ENCODE peak calls at places on chromosomes 3 and 15, in seven cellular contexts. X is ACHN; G is thoracic aorta; P is T-helper 1 cell; A is stimulated activated naive CD4-positive, alpha-beta T cell; W is WERI-Rb-1; Q is endodermal cell. V is an unnamed sample.

GRCh38 chr3:194135806-194136518 is at the start of gene HES1:
- DNase-seq in A (peak), W (peak), G (peak), Q (peak), X (peak), P (no peak), V (peak)

GRCh38 chr3:85068911-85069310 is 110.1 kb downstream of the CADM2 start:
- DNase-seq in P (no peak), A (no peak), G (no peak), X (no peak), W (no peak), Q (no peak), V (no peak)

GRCh38 chr3:109683746-109684145 is 346.4 kb upstream of the DPPA4 start:
- DNase-seq in A (no peak), W (no peak), P (no peak), X (no peak), G (no peak), Q (no peak), V (no peak)

GRCh38 chr3:128497305-128498126 is 4.5 kb upstream of the GATA2 start:
- DNase-seq in G (no peak), X (peak), W (peak), A (peak), Q (peak), P (peak), V (no peak)

GRCh38 chr3:187165144-187165543 is 25.8 kb upstream of the RPL39L start:
- DNase-seq in W (peak), G (no peak), P (peak), X (peak), A (peak), Q (peak), V (peak)

GRCh38 chr3:143970773-143971366 is 753 bp upstream of the DIPK2A start:
- DNase-seq in X (peak), G (no peak), Q (peak), W (peak), P (peak), A (peak), V (no peak)

GRCh38 chr3:146969356-146969755 is 364.2 kb upstream of the PLSCR5 start:
- DNase-seq in G (no peak), X (no peak), Q (no peak), A (no peak), W (no peak), P (no peak), V (no peak)

GRCh38 chr15:57751177-57751800 is 44.8 kb downstream of the POLR2M start:
- DNase-seq in X (peak), Q (peak), W (no peak), P (no peak), G (no peak), A (no peak), V (peak)

GRCh38 chr3:27290760-27291159 is 78.4 kb downstream of the NEK10 start:
- DNase-seq in G (no peak), A (no peak), W (no peak), X (no peak), Q (no peak), P (no peak), V (no peak)

GRCh38 chr3:180534828-180535227 is 67.1 kb upstream of the TTC14 start:
- DNase-seq in Q (no peak), G (no peak), P (no peak), W (no peak), X (no peak), A (no peak), V (no peak)

GRCh38 chr15:69358850-69359249 is 55.3 kb upstream of the KIF23 start:
- DNase-seq in A (no peak), Q (no peak), G (no peak), X (no peak), P (no peak), W (no peak), V (no peak)

GRCh38 chr3:158768361-158768787 is 33.5 kb upstream of the MFSD1 start:
- DNase-seq in X (peak), W (no peak), A (no peak), Q (peak), P (no peak), G (no peak), V (no peak)

GRCh38 chr15:74275957-74276356 is 39.8 kb downstream of the CCDC33 start:
- DNase-seq in P (no peak), Q (peak), X (no peak), A (no peak), G (no peak), W (peak), V (no peak)

GRCh38 chr3:134423153-134423552 is 48.9 kb upstream of the AMOTL2 start:
- DNase-seq in A (no peak), Q (peak), X (no peak), P (no peak), G (no peak), W (peak), V (no peak)

GRCh38 chr3:45555666-45556065 is 38.9 kb upstream of the LIMD1 start:
- DNase-seq in X (no peak), G (no peak), P (no peak), A (no peak), W (no peak), Q (peak), V (no peak)

GRCh38 chr3:154139996-154140436 is 18.8 kb downstream of the ARHGEF26 start:
- DNase-seq in A (no peak), Q (no peak), X (no peak), G (no peak), P (no peak), W (no peak), V (no peak)

GRCh38 chr3:59644479-59645075 is 594.8 kb upstream of the CFAP20DC start:
- DNase-seq in G (no peak), A (no peak), W (no peak), Q (no peak), X (no peak), P (no peak), V (no peak)

GRCh38 chr3:177554900-177555759 is 357.8 kb upstream of the TBL1XR1 start:
- DNase-seq in X (peak), A (no peak), Q (peak), W (no peak), P (no peak), G (no peak), V (no peak)

GRCh38 chr3:127887321-127887720 is 27.7 kb upstream of the KBTBD12 start:
- DNase-seq in X (peak), P (no peak), G (no peak), A (no peak), W (no peak), Q (no peak), V (peak)

GRCh38 chr3:32780071-32780734 is 37.6 kb upstream of the TRIM71 start:
- DNase-seq in X (no peak), W (no peak), G (no peak), A (no peak), Q (no peak), P (no peak), V (no peak)

GRCh38 chr3:47024932-47025331 is 45.5 kb downstream of the NBEAL2 start:
- DNase-seq in Q (peak), G (no peak), X (no peak), A (no peak), P (no peak), W (no peak), V (no peak)

GRCh38 chr3:69086133-69086722 is 1.5 kb downstream of the ARL6IP5 start:
- DNase-seq in G (peak), A (peak), W (peak), X (peak), Q (peak), P (peak), V (peak)

GRCh38 chr15:66766282-66767228 is 64.5 kb downstream of the SMAD6 start:
- DNase-seq in X (peak), Q (no peak), A (no peak), W (no peak), G (no peak), P (no peak), V (peak)

GRCh38 chr3:187185759-187186158 is 11.5 kb upstream of the RTP1 start:
- DNase-seq in P (no peak), A (no peak), X (no peak), W (no peak), Q (peak), G (no peak), V (no peak)

GRCh38 chr3:195270350-195271115 is 426 bp downstream of the XXYLT1 start:
- DNase-seq in A (peak), P (peak), W (peak), X (peak), Q (peak), G (no peak), V (peak)

GRCh38 chr15:40054746-40055575 is 16.0 kb upstream of the SRP14 start:
- DNase-seq in P (no peak), Q (peak), X (peak), G (no peak), A (no peak), W (no peak), V (no peak)

GRCh38 chr15:68691667-68692066 is 112.9 kb downstream of the CORO2B start:
- DNase-seq in A (no peak), P (no peak), X (no peak), Q (no peak), W (no peak), G (no peak), V (no peak)

GRCh38 chr3:57682284-57682683 is 10.6 kb downstream of the DENND6A start:
- DNase-seq in W (no peak), X (peak), P (no peak), A (no peak), G (no peak), Q (no peak), V (peak)

GRCh38 chr15:73029003-73029527 is 23.2 kb upstream of the NEO1 start:
- DNase-seq in W (no peak), Q (peak), X (no peak), G (no peak), A (no peak), P (no peak), V (no peak)

GRCh38 chr3:180229113-180229512 is 192.4 kb upstream of the PEX5L start:
- DNase-seq in G (no peak), Q (no peak), W (peak), X (no peak), A (no peak), P (no peak), V (peak)

V was measured in foreskin keratinocyte.